ENCODE peak calls at places on chromosomes 16 and 17, in four cellular contexts. I, Q, O and P are unnamed samples.

GRCh38 chr16:85327731-85328664 is 215.7 kb upstream of the CIBAR2 start:
- DNase-seq in I (peak; percentile 39), Q (no peak), O (peak; percentile 90), P (no peak)

GRCh38 chr17:17565471-17566365 is 25.8 kb downstream of the PEMT start:
- DNase-seq in I (no peak), Q (no peak), O (no peak), P (no peak)

GRCh38 chr17:81331527-81332043 is 36.5 kb upstream of the SLC38A10 start:
- DNase-seq in I (no peak), Q (no peak), O (no peak), P (no peak)

GRCh38 chr16:17801024-17801423 is 330.3 kb upstream of the XYLT1 start:
- DNase-seq in I (no peak), Q (no peak), O (no peak), P (no peak)

GRCh38 chr16:2086136-2086742 is 38.5 kb downstream of the TSC2 start:
- DNase-seq in I (no peak), Q (no peak), O (no peak), P (no peak)

GRCh38 chr17:70110443-70110880 is 35.4 kb downstream of the KCNJ16 start:
- DNase-seq in I (no peak), Q (no peak), O (no peak), P (no peak)

GRCh38 chr16:68800257-68800875 is 43.0 kb upstream of the TANGO6 start:
- DNase-seq in I (peak; percentile 62), Q (peak; percentile 77), O (peak; percentile 67), P (peak; percentile 63)

GRCh38 chr16:914453-914852 is 56.3 kb downstream of the LMF1 start:
- DNase-seq in I (peak; percentile 12), Q (peak; percentile 16), O (no peak), P (peak; percentile 25)

DNA sequence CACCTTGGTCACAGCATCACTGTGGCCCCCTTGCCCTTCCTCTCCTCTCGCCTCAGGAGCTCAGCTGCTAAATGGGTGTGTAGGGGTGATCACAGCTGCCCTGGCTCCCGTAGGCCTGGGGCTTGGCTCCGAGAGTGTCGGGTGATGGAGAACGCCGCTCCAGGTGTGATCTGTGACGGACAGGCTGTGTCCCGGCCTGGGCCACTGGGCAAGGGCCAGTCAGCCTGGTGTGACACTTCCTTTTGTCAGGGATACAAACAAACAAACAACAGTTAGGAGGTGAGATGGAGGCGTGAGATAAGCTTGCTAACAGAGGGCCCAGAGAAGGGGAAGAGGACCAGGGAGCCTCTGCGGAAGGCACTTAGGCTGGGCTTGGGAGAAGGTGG is 2.0 kb downstream of the ADGRG1 start:
- DNase-seq in I (no peak), Q (no peak), O (no peak), P (no peak)
- TF ChIP-seq REST in I (no peak), Q (no peak), O (no peak), P (no peak)

GRCh38 chr17:55770220-55770870 is 19.5 kb downstream of the PCTP start:
- DNase-seq in I (peak; percentile 43), Q (peak; percentile 68), O (peak; percentile 64), P (no peak)

GRCh38 chr17:55774834-55775233 is 24.0 kb downstream of the PCTP start:
- DNase-seq in I (no peak), Q (peak; percentile 50), O (no peak), P (no peak)

GRCh38 chr17:55777471-55777971 is 26.7 kb downstream of the PCTP start:
- DNase-seq in I (no peak), Q (no peak), O (no peak), P (no peak)

GRCh38 chr17:55772086-55772485 is 21.2 kb downstream of the PCTP start:
- DNase-seq in I (no peak), Q (no peak), O (no peak), P (no peak)

GRCh38 chr17:55773671-55774070 is 22.8 kb downstream of the PCTP start:
- DNase-seq in I (no peak), Q (no peak), O (no peak), P (no peak)
- TF ChIP-seq TCF7L2 in I (no peak), Q (no peak), O (no peak), P (no peak)

GRCh38 chr17:66383353-66383752 is 80.9 kb downstream of the PRKCA start:
- DNase-seq in I (no peak), Q (no peak), O (no peak), P (no peak)
- H3K27ac ChIP-seq in I (no peak overlapping the region), Q (no peak overlapping the region), O (no peak overlapping the region), P (no peak overlapping the region)

GRCh38 chr16:23171234-23171948 is 11.2 kb upstream of the SCNN1G start:
- DNase-seq in I (no peak), Q (no peak), O (no peak), P (peak; percentile 48)

GRCh38 chr16:23172549-23172948 is 10.0 kb upstream of the SCNN1G start:
- DNase-seq in I (no peak), Q (no peak), O (no peak), P (no peak)

DNA sequence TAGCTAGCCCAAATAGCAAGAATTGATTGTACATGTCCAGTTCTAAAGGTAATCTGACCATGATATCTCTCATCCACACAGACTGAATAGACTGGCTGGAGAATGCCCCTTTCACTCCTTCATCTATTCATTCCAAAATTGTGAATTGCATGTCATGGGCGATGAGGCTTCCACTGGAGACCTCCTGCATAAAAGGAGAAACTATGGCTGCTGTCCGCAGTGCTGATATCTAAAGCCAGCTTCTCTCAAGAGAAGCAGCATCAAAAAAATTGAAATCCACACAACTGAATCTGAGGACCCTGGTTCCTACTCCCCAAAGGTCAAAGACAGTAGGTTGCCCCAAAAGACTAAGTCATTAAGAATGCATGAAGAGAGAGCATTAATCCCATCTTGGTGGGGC is 7.9 kb upstream of the SCNN1G start:
- DNase-seq in I (no peak), Q (no peak), O (no peak), P (no peak)
- TF ChIP-seq REST in I (peak; percentile 69), Q (peak; percentile 71), O (peak; percentile 91), P (peak; percentile 93)

GRCh38 chr17:68495081-68495480 is 17.1 kb upstream of the PRKAR1A start:
- DNase-seq in I (no peak), Q (no peak), O (no peak), P (no peak)

GRCh38 chr17:68497885-68498319 is 14.3 kb upstream of the PRKAR1A start:
- DNase-seq in I (no peak), Q (no peak), O (no peak), P (no peak)

GRCh38 chr17:68501074-68501473 is 11.2 kb upstream of the PRKAR1A start:
- DNase-seq in I (no peak), Q (no peak), O (no peak), P (no peak)

GRCh38 chr17:68499587-68499986 is 12.6 kb upstream of the PRKAR1A start:
- DNase-seq in I (no peak), Q (no peak), O (no peak), P (no peak)

DNA sequence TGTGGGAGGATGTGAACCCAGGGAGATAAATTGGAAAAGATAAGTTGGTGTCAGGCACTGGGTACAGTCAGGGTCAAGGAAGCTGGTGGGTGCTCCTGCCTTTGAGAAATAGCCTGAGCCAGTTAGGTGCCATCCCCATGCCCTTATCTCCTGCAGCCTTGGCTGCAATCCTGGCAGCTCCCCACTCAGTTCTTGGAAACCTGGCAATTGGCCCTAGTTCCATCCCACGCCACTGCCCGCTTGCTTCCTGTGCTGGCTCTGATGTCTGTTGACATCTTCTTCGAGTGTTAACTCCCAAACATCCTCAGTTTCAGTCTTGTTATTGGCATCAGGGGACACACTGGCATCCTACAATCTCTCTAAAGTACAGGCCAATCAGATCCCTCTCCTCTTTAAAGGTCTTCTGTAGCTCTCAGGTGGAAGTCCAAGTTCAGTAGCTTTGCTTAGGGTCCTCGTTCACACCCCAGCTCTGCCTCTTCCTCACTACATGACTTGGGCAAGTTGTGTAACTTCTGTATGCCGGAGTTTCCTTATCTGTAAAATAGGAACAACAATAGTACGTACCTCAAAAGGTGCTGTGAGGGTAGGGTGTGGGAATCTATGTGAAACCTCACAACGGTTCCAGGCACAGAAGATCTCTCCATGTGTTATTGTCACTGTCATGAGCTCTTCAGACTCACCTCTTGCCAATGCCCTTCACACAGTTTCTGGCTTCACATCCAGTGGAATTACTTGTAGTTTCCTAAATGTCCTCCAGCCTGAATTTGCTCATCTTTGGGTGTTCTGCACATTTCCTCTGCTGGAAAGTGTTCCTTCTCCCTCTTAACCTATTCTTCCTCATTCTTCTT is 13.5 kb upstream of the PRKAR1A start:
- DNase-seq in I (no peak), Q (no peak), O (no peak), P (no peak)
- TF ChIP-seq TCF7L2 in I (no peak), Q (no peak), O (no peak), P (no peak)

DNA sequence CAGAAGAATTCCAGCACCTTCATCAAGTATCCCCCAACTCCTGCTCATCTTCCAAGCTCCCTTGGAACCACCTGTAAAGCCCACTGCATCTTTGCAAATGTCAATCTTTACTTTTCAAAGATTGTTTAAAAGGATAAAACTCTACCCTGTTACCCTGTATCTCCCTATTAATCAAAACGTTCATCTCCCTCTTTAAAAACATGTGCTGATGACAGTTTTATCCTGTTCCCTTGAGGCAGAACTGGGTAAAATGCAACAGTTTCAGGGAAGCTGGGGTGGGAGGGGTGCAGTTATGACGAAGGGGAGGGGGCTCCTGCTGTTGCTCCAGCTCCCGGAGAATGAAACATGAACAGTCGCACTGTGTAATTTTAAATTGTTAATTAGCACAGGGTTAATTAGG is 84.4 kb downstream of the ZFHX3 start:
- DNase-seq in I (no peak), Q (no peak), O (no peak), P (no peak)
- H3K27ac ChIP-seq in I (no peak overlapping the region), Q (no peak overlapping the region), O (no peak overlapping the region), P (no peak overlapping the region)

GRCh38 chr17:32876414-32877163 is at the start of gene MYO1D:
- DNase-seq in I (peak; percentile 46), Q (peak; percentile 45), O (peak; percentile 67), P (no peak)
- TF ChIP-seq REST in I (no peak), Q (no peak), O (no peak), P (no peak)

GRCh38 chr16:62638964-62639861 is 603.0 kb upstream of the CDH8 start:
- DNase-seq in I (no peak), Q (no peak), O (no peak), P (peak; percentile 0)
- TF ChIP-seq TCF7L2 in I (no peak), Q (no peak), O (no peak), P (no peak)

GRCh38 chr17:27315322-27315721 is 21.4 kb downstream of the WSB1 start:
- DNase-seq in I (no peak), Q (no peak), O (no peak), P (no peak)
- H3K27ac ChIP-seq in I (no peak overlapping the region), Q (no peak overlapping the region), O (no peak overlapping the region), P (no peak overlapping the region)

DNA sequence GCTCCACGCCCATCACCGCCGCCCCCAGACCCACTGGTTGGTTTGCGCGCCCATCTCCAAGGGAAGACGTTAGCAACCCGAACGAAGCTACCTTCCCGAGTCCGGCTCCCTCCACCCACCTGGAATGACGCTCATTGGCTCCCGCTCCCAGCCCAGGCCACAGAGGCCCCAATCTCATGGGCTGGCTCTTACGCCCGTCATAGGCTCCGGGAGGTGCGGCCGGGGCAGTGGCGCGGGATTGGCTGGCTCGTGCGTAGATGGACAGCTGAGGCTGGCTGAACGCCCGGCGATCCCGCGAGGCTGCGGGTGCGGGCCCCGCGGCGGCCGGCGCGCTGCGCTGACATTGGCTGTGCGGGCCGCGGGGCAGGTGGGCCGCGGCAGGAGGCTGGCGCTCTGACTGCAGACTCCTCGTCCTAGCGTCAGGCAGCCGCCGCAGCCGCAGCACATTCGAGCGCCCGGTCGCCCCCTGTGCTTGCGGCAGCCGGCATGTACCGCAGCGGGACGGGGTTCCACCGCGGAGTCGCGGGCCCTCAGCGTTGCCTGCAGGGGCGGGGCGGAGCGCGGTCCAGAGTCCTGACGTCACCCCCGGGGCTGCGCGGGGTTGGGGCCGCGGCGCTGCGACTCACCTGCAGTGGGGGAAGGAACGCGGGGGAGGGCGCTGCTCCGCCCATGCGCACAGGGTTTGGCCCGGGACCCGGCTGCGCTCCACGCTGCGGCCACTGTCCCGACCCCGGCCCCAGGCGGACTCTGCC is 453 bp upstream of the MYH10 start:
- DNase-seq in I (peak; percentile 99), Q (peak; percentile 99), O (peak; percentile 97), P (peak; percentile 74)
- TF ChIP-seq REST in I (no peak), Q (no peak), O (no peak), P (no peak)